ENCODE peak calls at places on chromosomes 7 and 10, in four cellular contexts. L is esophagus muscularis mucosa, Q is mesothelial cell of epicardium, U is T-cell. X is an unnamed sample.

GRCh38 chr10:28984431-28984830 is 304.4 kb upstream of the LYZL1 start:
- DNase-seq in L (peak), Q (no peak), U (no peak), X (no peak)

GRCh38 chr7:55212838-55213237 is 152.3 kb upstream of the LANCL2 start:
- DNase-seq in L (peak), Q (no peak), U (no peak), X (no peak)

GRCh38 chr7:17041324-17041723 is 159.5 kb upstream of the AGR3 start:
- DNase-seq in L (no peak), Q (no peak), U (no peak), X (no peak)

GRCh38 chr7:20896996-20897395 is 110.3 kb upstream of the SP8 start:
- DNase-seq in L (no peak), Q (no peak), U (no peak), X (no peak)

GRCh38 chr7:14821757-14822480 is 80.6 kb downstream of the DGKB start:
- DNase-seq in L (no peak), Q (no peak), U (no peak), X (no peak)

GRCh38 chr10:6995846-6996245 is 415.0 kb downstream of the SFMBT2 start:
- DNase-seq in L (no peak), Q (no peak), U (no peak), X (no peak)

GRCh38 chr7:31382722-31383121 is 42.2 kb upstream of the NEUROD6 start:
- DNase-seq in L (no peak), Q (no peak), U (no peak), X (no peak)

GRCh38 chr7:99618726-99619125 is 2.0 kb downstream of the ZSCAN25 start:
- DNase-seq in L (no peak), Q (no peak), U (no peak), X (no peak)

GRCh38 chr7:142568430-142569097 is 180.7 kb upstream of the PRSS1 start:
- DNase-seq in L (no peak), Q (no peak), U (no peak), X (no peak)

GRCh38 chr7:152522551-152522950 is 86.7 kb upstream of the KMT2C start:
- DNase-seq in L (no peak), Q (no peak), U (no peak), X (no peak)

GRCh38 chr7:29883462-29884398 is 77.4 kb downstream of the WIPF3 start:
- DNase-seq in L (peak), Q (no peak), U (no peak), X (no peak)

GRCh38 chr10:72503241-72503640 is 122.6 kb downstream of the MICU1 start:
- DNase-seq in L (no peak), Q (no peak), U (no peak), X (no peak)

GRCh38 chr7:141744131-141744530 is 6.0 kb downstream of the SSBP1 start:
- DNase-seq in L (no peak), Q (no peak), U (no peak), X (no peak)

GRCh38 chr7:11192506-11192905 is 218.8 kb downstream of the PHF14 start:
- DNase-seq in L (no peak), Q (no peak), U (no peak), X (no peak)

GRCh38 chr10:62036186-62037081 is 134.9 kb downstream of the ARID5B start:
- DNase-seq in L (no peak), Q (no peak), U (no peak), X (no peak)

GRCh38 chr10:30812018-30812851 is 182.7 kb upstream of the LYZL2 start:
- DNase-seq in L (no peak), Q (no peak), U (no peak), X (no peak)

GRCh38 chr7:139476139-139476538 is 7.3 kb downstream of the KLRG2 start:
- DNase-seq in L (no peak), Q (no peak), U (no peak), X (no peak)

GRCh38 chr10:113024930-113025329 is 74.9 kb downstream of the TCF7L2 start:
- DNase-seq in L (no peak), Q (no peak), U (no peak), X (no peak)

GRCh38 chr10:55747244-55747643 is 613.8 kb downstream of the ZWINT start:
- DNase-seq in L (no peak), Q (no peak), U (no peak), X (no peak)

GRCh38 chr7:148773344-148773743 is 74.6 kb downstream of the CUL1 start:
- DNase-seq in L (no peak), Q (no peak), U (peak), X (no peak)

GRCh38 chr10:93115661-93116383 is 42.1 kb downstream of the CYP26A1 start:
- DNase-seq in L (no peak), Q (no peak), U (peak), X (peak)

GRCh38 chr10:16030562-16030961 is 170.3 kb upstream of the MINDY3 start:
- DNase-seq in L (no peak), Q (no peak), U (no peak), X (no peak)

GRCh38 chr10:118258285-118258684 is 83.8 kb downstream of the FAM204A start:
- DNase-seq in L (no peak), Q (no peak), U (no peak), X (no peak)

GRCh38 chr7:43294080-43294630 is 181.7 kb downstream of the HECW1 start:
- DNase-seq in L (no peak), Q (no peak), U (no peak), X (no peak)

GRCh38 chr7:79268730-79269129 is 184.7 kb downstream of the MAGI2 start:
- DNase-seq in L (no peak), Q (no peak), U (no peak), X (no peak)

GRCh38 chr7:39353615-39354376 is 212.4 kb upstream of the YAE1 start:
- DNase-seq in L (no peak), Q (no peak), U (no peak), X (no peak)

GRCh38 chr10:88117869-88118632 is 254.6 kb downstream of the PTEN start:
- DNase-seq in L (no peak), Q (no peak), U (no peak), X (no peak)

GRCh38 chr7:156473476-156474240 is 166.9 kb upstream of the RNF32 start:
- DNase-seq in L (no peak), Q (no peak), U (no peak), X (peak)

GRCh38 chr7:155797262-155798250 is 14.7 kb downstream of the SHH start:
- DNase-seq in L (no peak), Q (no peak), U (no peak), X (no peak)

GRCh38 chr10:119516381-119517234 is 25.9 kb downstream of the RGS10 start:
- DNase-seq in L (no peak), Q (no peak), U (peak), X (peak)

GRCh38 chr10:102064503-102064867 is 664 bp upstream of the HPS6 start:
- DNase-seq in L (no peak), Q (no peak), U (no peak), X (no peak)

GRCh38 chr7:18357691-18358090 is 137.9 kb upstream of the HDAC9 start:
- DNase-seq in L (no peak), Q (no peak), U (no peak), X (no peak)

GRCh38 chr7:47470567-47471357 is 111.1 kb downstream of the TNS3 start:
- DNase-seq in L (no peak), Q (no peak), U (no peak), X (no peak)

GRCh38 chr10:85333594-85333993 is 1005.2 kb downstream of the CCSER2 start:
- DNase-seq in L (no peak), Q (no peak), U (no peak), X (no peak)

GRCh38 chr7:134618756-134619530 is 27.7 kb upstream of the BPGM start:
- DNase-seq in L (no peak), Q (no peak), U (no peak), X (no peak)

GRCh38 chr10:110357252-110357780 is 52.6 kb upstream of the SMNDC1 start:
- DNase-seq in L (no peak), Q (no peak), U (peak), X (peak)

GRCh38 chr10:47309403-47310089 is 9.5 kb downstream of the GDF10 start:
- DNase-seq in L (no peak), Q (no peak), U (no peak), X (no peak)

GRCh38 chr7:131546126-131546525 is 10.3 kb downstream of the PODXL start:
- DNase-seq in L (no peak), Q (no peak), U (no peak), X (no peak)

GRCh38 chr7:16212610-16213009 is 208.7 kb downstream of the CRPPA start:
- DNase-seq in L (no peak), Q (no peak), U (no peak), X (no peak)

X was measured in stimulated activated naive B cell treated with anti-CD40 and anti-IgM and Interleukin-4, amounts not matched to agents 10 μg/mL and 1 μg/mL and 100 μg/mL, for 72 hours.